ENCODE peak calls at places on chromosomes 2 and 18, in seven cellular contexts. Y is adrenal gland, E is endodermal cell, U is cardiac muscle cell, J is left ventricle myocardium inferior, T is IMR-90, X is upper lobe of right lung. D is an unnamed sample. For H3K4me1, the result is how much of the 10 kb centered on the place peaks cover.

GRCh38 chr2:96241901-96242611 is 23.7 kb downstream of the TMEM127 start:
- DNase-seq in J (peak), X (no peak), T (peak), E (no peak), U (no peak), Y (peak), D (no peak)

GRCh38 chr2:201254331-201254730 is 6.0 kb upstream of the CASP8 start:
- DNase-seq in U (no peak), Y (peak), T (peak), J (no peak), X (no peak), E (peak), D (no peak)

GRCh38 chr18:64037812-64038414 is 68.0 kb downstream of the SERPINB8 start:
- DNase-seq in J (no peak), Y (no peak), X (no peak), U (peak), E (no peak), T (peak), D (no peak)

GRCh38 chr2:200321780-200322534 is 15.5 kb downstream of the SPATS2L start:
- DNase-seq in J (no peak), U (no peak), X (no peak), Y (no peak), E (no peak), T (no peak), D (no peak)

GRCh38 chr2:219245899-219246230 is 586 bp downstream of the STK16 start:
- DNase-seq in E (no peak), Y (no peak), J (no peak), T (no peak), U (no peak), X (no peak), D (no peak)

GRCh38 chr2:181407171-181407570 is 50.0 kb upstream of the ITGA4 start:
- DNase-seq in U (no peak), T (no peak), Y (no peak), X (no peak), E (no peak), J (no peak), D (no peak)

GRCh38 chr2:79327460-79327859 is 167.9 kb upstream of the REG3A start:
- DNase-seq in J (no peak), Y (no peak), T (no peak), X (no peak), E (no peak), U (peak), D (no peak)

GRCh38 chr18:62987035-62987830 is 271.9 kb downstream of the PHLPP1 start:
- DNase-seq in J (no peak), U (no peak), Y (no peak), E (no peak), T (no peak), X (no peak), D (no peak)

GRCh38 chr2:238107525-238108422 is 7.6 kb downstream of the ESPNL start:
- DNase-seq in X (peak), T (no peak), E (peak), J (no peak), Y (peak), U (no peak), D (peak)

GRCh38 chr2:150530168-150530567 is 42.7 kb upstream of the RND3 start:
- DNase-seq in Y (no peak), T (no peak), E (no peak), X (no peak), J (no peak), U (no peak), D (no peak)
- H3K4me1 ChIP-seq in Y (under half), T (under half), E (under half), X (under half), J (under half), U (under half), D (under half)

DNA sequence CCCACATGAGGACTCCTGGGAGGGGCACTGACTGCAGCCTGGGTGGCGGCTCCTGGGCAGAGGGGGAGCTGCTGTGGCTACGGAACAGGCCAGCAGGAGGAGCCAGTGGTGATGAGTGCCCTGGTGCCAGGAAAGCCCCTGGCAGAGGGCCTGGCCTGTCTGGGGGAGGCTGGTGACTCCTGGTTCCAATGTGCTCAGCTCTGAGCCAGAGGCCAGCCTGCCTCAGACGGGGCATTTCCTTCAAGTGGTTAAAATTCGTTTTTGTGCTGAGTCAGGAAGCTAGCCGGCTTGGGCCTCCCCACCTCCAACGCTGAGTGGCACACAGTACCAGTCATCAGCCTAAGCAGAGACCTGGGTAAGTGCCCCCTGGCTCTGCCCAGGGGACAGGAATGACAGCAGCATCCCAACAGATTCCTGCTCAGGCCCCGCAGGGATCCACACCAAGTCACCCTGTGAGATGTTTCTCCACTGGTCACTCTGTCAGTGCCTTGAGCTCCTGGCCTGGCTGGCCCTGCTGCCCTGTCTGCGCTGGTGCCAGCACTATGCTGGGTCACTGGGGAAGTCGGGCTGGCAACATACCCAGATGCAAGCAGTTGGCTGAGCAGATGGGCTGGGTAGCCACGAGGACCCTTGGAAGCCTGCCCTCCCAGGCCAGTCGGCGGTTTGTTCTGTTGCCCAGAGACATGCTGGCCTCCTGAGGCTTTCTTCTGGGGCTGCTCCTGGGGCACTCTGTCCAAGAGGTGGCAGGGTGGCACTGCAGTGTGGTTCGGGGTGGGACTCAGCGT is 7.1 kb upstream of the KLF11 start:
- DNase-seq in U (no peak), T (peak), Y (peak), J (peak), E (peak), X (peak), D (peak)
- TF ChIP-seq CTCF in U (peak), T (peak), Y (peak), J (peak), E (peak), X (peak), D (no peak)

GRCh38 chr2:241310917-241311566 is 4.4 kb downstream of the HDLBP start:
- DNase-seq in E (no peak), J (no peak), T (no peak), X (no peak), U (no peak), Y (no peak), D (no peak)

GRCh38 chr2:241308267-241308666 is 7.2 kb downstream of the HDLBP start:
- DNase-seq in X (no peak), T (no peak), Y (no peak), E (no peak), J (no peak), U (no peak), D (no peak)

GRCh38 chr2:241308832-241309500 is 6.5 kb downstream of the HDLBP start:
- DNase-seq in E (no peak), Y (no peak), U (no peak), J (no peak), T (no peak), X (no peak), D (no peak)

GRCh38 chr2:241312082-241312481 is 3.4 kb downstream of the HDLBP start:
- DNase-seq in U (no peak), E (no peak), J (no peak), X (no peak), Y (no peak), T (peak), D (no peak)

DNA sequence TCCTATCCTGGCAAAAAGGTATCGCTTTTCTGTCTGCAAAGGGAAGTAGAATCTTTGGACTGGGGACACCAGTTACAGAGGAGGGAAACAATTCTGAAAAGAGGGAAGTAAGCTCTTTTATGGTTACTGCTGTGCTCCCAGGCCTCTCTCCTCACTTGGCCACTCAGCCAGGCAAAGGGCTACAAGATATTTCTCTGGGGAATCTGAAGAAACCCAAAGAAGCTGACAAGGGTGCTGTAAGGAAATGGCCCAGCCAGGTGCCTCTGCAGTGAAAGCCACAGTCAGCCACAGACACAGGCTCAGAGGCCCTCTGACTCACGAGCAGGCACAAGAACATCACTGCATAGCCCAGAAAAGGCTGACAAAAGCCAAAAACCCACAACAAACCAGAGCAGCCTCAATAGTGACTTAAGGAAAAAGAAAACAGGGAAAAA is 5.8 kb downstream of the HDLBP start:
- DNase-seq in Y (peak), E (no peak), X (no peak), T (peak), U (no peak), J (no peak), D (no peak)
- H3K4me3 ChIP-seq in Y (no peak), E (no peak), X (no peak), T (no peak), U (no peak), J (no peak), D (no peak)

GRCh38 chr2:215427585-215427984 is 8.3 kb downstream of the FN1 start:
- DNase-seq in E (no peak), U (no peak), Y (no peak), X (no peak), T (peak), J (no peak), D (no peak)

GRCh38 chr2:215431290-215431689 is 4.6 kb downstream of the FN1 start:
- DNase-seq in J (no peak), T (no peak), X (no peak), U (no peak), E (no peak), Y (no peak), D (no peak)

GRCh38 chr2:215429424-215429823 is 6.4 kb downstream of the FN1 start:
- DNase-seq in J (no peak), X (no peak), U (no peak), T (peak), Y (no peak), E (no peak), D (no peak)

GRCh38 chr2:215430528-215431187 is 5.2 kb downstream of the FN1 start:
- DNase-seq in U (peak), J (no peak), Y (no peak), E (no peak), T (peak), X (no peak), D (no peak)

GRCh38 chr2:215428060-215428910 is 7.6 kb downstream of the FN1 start:
- DNase-seq in T (peak), X (no peak), J (no peak), Y (no peak), U (no peak), E (no peak), D (no peak)
- H3K4me1 ChIP-seq in T (under half), X (under half), J (under half), Y (under half), U (under half), E (under half), D (under half)

DNA sequence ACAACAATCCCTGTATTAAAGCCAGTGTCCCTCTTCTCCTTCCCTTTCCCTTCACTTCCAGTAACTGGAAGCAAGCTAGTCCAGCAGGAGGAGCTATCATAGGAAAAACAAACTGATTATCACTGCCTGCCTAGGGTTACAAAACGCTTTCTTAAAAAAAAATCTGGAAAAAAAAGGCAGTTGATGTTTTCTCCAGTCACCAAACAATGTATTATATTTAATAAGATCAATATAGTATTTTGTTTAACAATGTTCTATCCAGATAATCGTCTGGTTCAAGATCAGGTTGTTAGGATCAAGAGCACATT is 78.8 kb upstream of the ITGB6 start:
- DNase-seq in Y (no peak), U (peak), E (no peak), X (no peak), T (peak), J (no peak), D (peak)
- TF ChIP-seq CTCF in Y (peak), U (peak), E (peak), X (peak), T (peak), J (peak), D (no peak)

DNA sequence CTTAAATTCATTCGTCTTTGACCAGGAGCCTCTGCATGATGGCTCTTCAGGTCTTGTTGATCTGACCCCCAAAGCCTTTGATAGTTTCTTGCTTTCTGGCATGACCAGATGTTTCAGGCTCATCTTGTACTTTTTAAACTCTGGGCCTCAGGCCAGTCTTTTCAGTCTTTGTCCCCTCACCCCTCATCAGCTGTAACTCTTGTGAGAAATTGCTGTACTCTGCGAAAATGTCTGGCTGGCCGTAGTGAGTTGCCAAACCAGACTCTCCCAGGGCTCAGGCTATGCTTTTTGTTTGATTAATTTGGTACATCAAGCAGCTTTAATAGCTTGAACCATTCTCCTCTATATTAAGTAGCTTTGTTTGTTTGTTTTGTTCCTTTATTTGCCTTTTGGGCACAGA is 75.9 kb downstream of the BABAM2 start:
- DNase-seq in J (no peak), E (no peak), U (no peak), T (peak), X (no peak), Y (peak), D (no peak)
- H3K4me3 ChIP-seq in J (no peak), E (no peak), U (no peak), T (no peak), X (no peak), Y (no peak), D (no peak)

GRCh38 chr18:58338141-58338540 is 290.8 kb downstream of the ALPK2 start:
- DNase-seq in T (no peak), U (no peak), Y (no peak), J (no peak), X (no peak), E (no peak), D (no peak)
- H3K4me1 ChIP-seq in T (under half), U (under half), Y (under half), J (under half), X (under half), E (under half), D (under half)

GRCh38 chr2:146312899-146313298 is 1531.9 kb upstream of the ACVR2A start:
- DNase-seq in X (no peak), Y (no peak), U (peak), J (no peak), E (no peak), T (peak), D (no peak)
- TF ChIP-seq CTCF in X (peak), Y (no peak), U (peak), J (peak), E (peak), T (peak), D (no peak)

D was measured in mucosa of descending colon.